ENCODE peak calls at places on chromosome 22, in ten cellular contexts. One of them, this sample, is unnamed.

GRCh38 chr22:31520036-31520435 is 23.7 kb downstream of the SFI1 start:
- DNase-seq in HCT116: no peak
- DNase-seq in psoas muscle: no peak
- DNase-seq in GM23248: no peak
- DNase-seq in PC-9: no peak
- DNase-seq in prostate gland: no peak
- DNase-seq in CD4-positive, alpha-beta T cell: no peak
- DNase-seq in heart right ventricle: no peak
- DNase-seq in BJ: no peak
- DNase-seq in right lobe of liver: no peak
- DNase-seq in this sample: no peak

GRCh38 chr22:37259540-37260029 is 15.5 kb upstream of the RAC2 start:
- DNase-seq in CD4-positive, alpha-beta T cell: no peak
- DNase-seq in heart right ventricle: no peak
- DNase-seq in prostate gland: no peak
- DNase-seq in HCT116: peak; percentile 54
- DNase-seq in right lobe of liver: peak; percentile 21
- DNase-seq in PC-9: peak; percentile 47
- DNase-seq in GM23248: peak; percentile 77
- DNase-seq in psoas muscle: no peak
- DNase-seq in BJ: no peak
- DNase-seq in this sample: no peak

GRCh38 chr22:24926849-24927579 is 19.5 kb downstream of the LHFPL7 start:
- DNase-seq in GM23248: peak; percentile 31
- DNase-seq in heart right ventricle: no peak
- DNase-seq in psoas muscle: no peak
- DNase-seq in right lobe of liver: no peak
- DNase-seq in prostate gland: no peak
- DNase-seq in BJ: no peak
- DNase-seq in PC-9: no peak
- DNase-seq in HCT116: no peak
- DNase-seq in CD4-positive, alpha-beta T cell: no peak
- DNase-seq in this sample: no peak

GRCh38 chr22:49763696-49764095 is 64.0 kb downstream of the BRD1 start:
- DNase-seq in heart right ventricle: no peak
- DNase-seq in right lobe of liver: no peak
- DNase-seq in HCT116: no peak
- DNase-seq in CD4-positive, alpha-beta T cell: no peak
- DNase-seq in prostate gland: no peak
- DNase-seq in BJ: no peak
- DNase-seq in psoas muscle: peak; percentile 11
- DNase-seq in GM23248: no peak
- DNase-seq in PC-9: no peak
- DNase-seq in this sample: no peak

GRCh38 chr22:50275181-50276055 is 5.2 kb upstream of the MAPK11 start:
- DNase-seq in prostate gland: no peak
- DNase-seq in CD4-positive, alpha-beta T cell: no peak
- DNase-seq in HCT116: no peak
- DNase-seq in PC-9: no peak
- DNase-seq in psoas muscle: no peak
- DNase-seq in heart right ventricle: no peak
- DNase-seq in GM23248: no peak
- DNase-seq in right lobe of liver: no peak
- DNase-seq in BJ: no peak
- DNase-seq in this sample: no peak

GRCh38 chr22:25232301-25232700 is 12.9 kb downstream of the CRYBB2 start:
- DNase-seq in GM23248: peak; percentile 43
- DNase-seq in CD4-positive, alpha-beta T cell: no peak
- DNase-seq in right lobe of liver: no peak
- DNase-seq in psoas muscle: no peak
- DNase-seq in heart right ventricle: no peak
- DNase-seq in prostate gland: no peak
- DNase-seq in PC-9: no peak
- DNase-seq in HCT116: no peak
- DNase-seq in BJ: no peak
- DNase-seq in this sample: no peak

GRCh38 chr22:35131423-35132050 is 65.6 kb downstream of the ISX start:
- DNase-seq in GM23248: no peak
- DNase-seq in PC-9: no peak
- DNase-seq in psoas muscle: no peak
- DNase-seq in heart right ventricle: no peak
- DNase-seq in CD4-positive, alpha-beta T cell: no peak
- DNase-seq in right lobe of liver: no peak
- DNase-seq in HCT116: no peak
- DNase-seq in prostate gland: no peak
- DNase-seq in BJ: no peak
- DNase-seq in this sample: no peak

GRCh38 chr22:27719535-27720227 is 81.9 kb downstream of the MN1 start:
- DNase-seq in heart right ventricle: peak; percentile 39
- DNase-seq in BJ: no peak
- DNase-seq in PC-9: no peak
- DNase-seq in CD4-positive, alpha-beta T cell: no peak
- DNase-seq in HCT116: no peak
- DNase-seq in right lobe of liver: no peak
- DNase-seq in psoas muscle: peak; percentile 66
- DNase-seq in prostate gland: peak; percentile 67
- DNase-seq in GM23248: peak; percentile 39
- DNase-seq in this sample: no peak

DNA sequence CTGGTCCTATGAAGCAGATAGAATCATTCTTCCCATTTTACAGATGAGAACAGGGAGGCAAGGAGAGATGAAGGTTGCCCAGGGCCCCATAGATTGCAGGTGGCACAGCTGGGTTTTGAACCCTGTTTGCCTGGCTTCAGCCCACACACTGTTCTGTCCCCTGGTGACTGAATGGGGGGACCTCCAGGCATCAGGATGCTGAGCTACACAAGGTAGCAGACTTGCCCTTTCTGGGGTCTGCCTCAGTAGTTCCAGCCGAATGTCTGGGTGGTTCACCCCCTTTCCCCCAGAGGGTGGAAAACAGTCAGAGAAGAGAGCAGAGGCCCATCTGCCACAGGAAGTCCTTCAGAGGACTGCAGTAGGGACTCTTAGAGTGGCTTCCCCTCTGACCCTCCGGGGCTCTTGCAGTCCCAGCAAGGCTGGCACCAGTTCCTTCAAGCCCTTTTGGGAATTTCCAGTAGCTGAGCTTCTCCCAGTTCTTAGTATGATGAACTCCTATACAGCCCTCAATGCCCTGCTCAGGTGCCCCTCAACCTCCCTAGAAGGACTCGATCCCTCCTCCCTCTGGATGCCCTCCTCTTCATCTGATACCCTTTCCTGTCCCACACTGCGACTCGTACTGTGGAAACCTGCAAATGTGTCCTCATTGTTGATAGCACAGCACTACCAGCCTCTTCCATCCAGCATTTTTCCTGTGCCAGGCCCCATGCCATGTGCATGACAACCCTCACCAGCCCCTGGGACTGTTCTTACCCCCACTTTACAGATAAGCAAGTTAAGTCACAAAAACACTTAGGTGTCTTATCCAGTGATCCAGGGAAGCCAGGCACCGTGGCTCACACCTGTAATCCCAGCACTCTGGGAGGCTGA is 82.8 kb downstream of the IGLL1 start:
- DNase-seq in heart right ventricle: no peak
- DNase-seq in psoas muscle: no peak
- DNase-seq in CD4-positive, alpha-beta T cell: no peak
- DNase-seq in GM23248: no peak
- DNase-seq in PC-9: no peak
- DNase-seq in prostate gland: no peak
- DNase-seq in BJ: no peak
- DNase-seq in HCT116: no peak
- DNase-seq in right lobe of liver: no peak
- DNase-seq in this sample: no peak
- H3K27me3 ChIP-seq in heart right ventricle: peaks cover 3% of the 10 kb centered on the region
- H3K27me3 ChIP-seq in psoas muscle: peaks cover 38% of the 10 kb centered on the region
- H3K27me3 ChIP-seq in CD4-positive, alpha-beta T cell: no peaks in the 10 kb centered on the region
- H3K27me3 ChIP-seq in GM23248: peaks cover 4% of the 10 kb centered on the region
- H3K27me3 ChIP-seq in PC-9: peaks cover 65% of the 10 kb centered on the region
- H3K27me3 ChIP-seq in prostate gland: no peaks in the 10 kb centered on the region
- H3K27me3 ChIP-seq in BJ: no peaks in the 10 kb centered on the region
- H3K27me3 ChIP-seq in HCT116: no peaks in the 10 kb centered on the region
- H3K27me3 ChIP-seq in right lobe of liver: no peaks in the 10 kb centered on the region
- H3K27me3 ChIP-seq in this sample: no peaks in the 10 kb centered on the region

DNA sequence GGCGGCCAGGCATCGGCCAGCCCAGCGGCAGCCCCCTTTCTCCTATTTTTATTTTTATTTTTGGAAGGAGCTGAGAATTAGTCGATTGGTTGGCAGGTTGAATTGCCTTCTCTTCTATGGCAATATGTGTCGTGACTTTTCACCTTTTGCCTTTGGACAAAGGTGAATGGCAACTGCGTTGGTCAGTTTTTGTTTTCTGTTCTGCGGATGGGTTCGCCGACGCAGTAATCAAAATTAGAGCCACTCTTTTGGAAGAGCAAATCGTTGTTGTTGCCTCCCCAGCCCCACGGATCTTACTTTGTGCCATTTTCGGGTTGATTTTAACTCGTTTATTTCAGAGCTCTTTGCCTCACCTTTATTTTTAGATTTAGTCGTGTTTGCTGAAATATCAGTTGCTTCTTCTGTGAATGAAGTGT is 1.5 kb downstream of the CECR2 start:
- DNase-seq in psoas muscle: no peak
- DNase-seq in PC-9: no peak
- DNase-seq in prostate gland: no peak
- DNase-seq in heart right ventricle: no peak
- DNase-seq in CD4-positive, alpha-beta T cell: no peak
- DNase-seq in GM23248: no peak
- DNase-seq in right lobe of liver: no peak
- DNase-seq in BJ: no peak
- DNase-seq in HCT116: no peak
- DNase-seq in this sample: no peak
- H3K27me3 ChIP-seq in psoas muscle: no peaks in the 10 kb centered on the region
- H3K27me3 ChIP-seq in PC-9: peaks cover 41% of the 10 kb centered on the region
- H3K27me3 ChIP-seq in prostate gland: no peaks in the 10 kb centered on the region
- H3K27me3 ChIP-seq in heart right ventricle: peaks cover 31% of the 10 kb centered on the region
- H3K27me3 ChIP-seq in CD4-positive, alpha-beta T cell: peaks cover 65% of the 10 kb centered on the region
- H3K27me3 ChIP-seq in GM23248: peaks cover 50% of the 10 kb centered on the region
- H3K27me3 ChIP-seq in right lobe of liver: no peaks in the 10 kb centered on the region
- H3K27me3 ChIP-seq in BJ: peaks cover 15% of the 10 kb centered on the region
- H3K27me3 ChIP-seq in HCT116: no peaks in the 10 kb centered on the region
- H3K27me3 ChIP-seq in this sample: no peaks in the 10 kb centered on the region

GRCh38 chr22:30226192-30226832 is 20.2 kb downstream of the LIF start:
- DNase-seq in GM23248: no peak
- DNase-seq in CD4-positive, alpha-beta T cell: no peak
- DNase-seq in right lobe of liver: no peak
- DNase-seq in PC-9: no peak
- DNase-seq in psoas muscle: no peak
- DNase-seq in BJ: no peak
- DNase-seq in prostate gland: no peak
- DNase-seq in heart right ventricle: no peak
- DNase-seq in HCT116: no peak
- DNase-seq in this sample: no peak
- H3K27me3 ChIP-seq in GM23248: no peaks in the 10 kb centered on the region
- H3K27me3 ChIP-seq in CD4-positive, alpha-beta T cell: no peaks in the 10 kb centered on the region
- H3K27me3 ChIP-seq in right lobe of liver: no peaks in the 10 kb centered on the region
- H3K27me3 ChIP-seq in PC-9: no peaks in the 10 kb centered on the region
- H3K27me3 ChIP-seq in psoas muscle: peaks cover 47% of the 10 kb centered on the region
- H3K27me3 ChIP-seq in BJ: no peaks in the 10 kb centered on the region
- H3K27me3 ChIP-seq in prostate gland: no peaks in the 10 kb centered on the region
- H3K27me3 ChIP-seq in heart right ventricle: peaks cover 81% of the 10 kb centered on the region
- H3K27me3 ChIP-seq in HCT116: no peaks in the 10 kb centered on the region
- H3K27me3 ChIP-seq in this sample: no peaks in the 10 kb centered on the region

DNA sequence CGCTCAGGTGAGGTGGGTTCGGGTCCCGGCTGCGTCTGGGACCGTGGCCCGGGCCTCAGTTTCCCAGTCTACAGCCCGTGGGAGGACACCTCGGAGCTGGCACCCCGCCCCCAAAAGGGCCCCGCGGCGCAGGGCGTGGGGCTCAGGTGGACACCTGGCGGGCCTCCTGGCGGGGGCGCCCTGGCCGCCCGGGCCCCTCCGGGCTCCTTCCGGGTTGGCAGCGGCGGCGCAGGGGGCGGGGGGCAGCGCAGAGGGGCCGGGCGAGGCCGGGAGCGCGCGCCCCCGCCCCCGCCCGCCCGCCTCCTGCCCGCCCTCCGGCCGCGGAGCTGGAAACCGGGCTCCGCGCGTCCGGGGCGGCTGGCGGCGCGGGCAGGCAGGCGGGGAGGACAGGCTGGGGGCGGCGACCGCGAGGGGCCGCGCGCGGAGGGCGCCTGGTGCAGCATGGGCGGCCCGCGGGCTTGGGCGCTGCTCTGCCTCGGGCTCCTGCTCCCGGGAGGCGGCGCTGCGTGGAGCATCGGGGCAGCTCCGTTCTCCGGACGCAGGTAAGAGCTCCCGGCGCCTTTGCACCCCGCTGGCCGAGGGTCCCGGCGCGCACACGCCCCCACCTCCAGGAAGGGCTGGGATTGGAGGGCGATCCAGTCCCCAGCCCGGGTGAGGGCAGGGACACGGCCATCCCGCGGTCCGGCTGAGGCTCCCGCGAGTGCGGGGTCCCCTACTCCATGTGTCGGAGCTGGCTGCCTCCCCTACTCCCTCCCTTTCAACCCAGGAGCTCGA is at the start of gene EMID1:
- DNase-seq in BJ: no peak
- DNase-seq in prostate gland: no peak
- DNase-seq in HCT116: no peak
- DNase-seq in heart right ventricle: no peak
- DNase-seq in GM23248: peak; percentile 57
- DNase-seq in psoas muscle: peak; percentile 37
- DNase-seq in PC-9: peak; percentile 28
- DNase-seq in CD4-positive, alpha-beta T cell: peak; percentile 11
- DNase-seq in right lobe of liver: peak; percentile 62
- DNase-seq in this sample: no peak
- H3K27me3 ChIP-seq in BJ: peaks cover 21% of the 10 kb centered on the region
- H3K27me3 ChIP-seq in prostate gland: no peaks in the 10 kb centered on the region
- H3K27me3 ChIP-seq in HCT116: no peaks in the 10 kb centered on the region
- H3K27me3 ChIP-seq in heart right ventricle: peaks cover 10% of the 10 kb centered on the region
- H3K27me3 ChIP-seq in GM23248: peaks cover 22% of the 10 kb centered on the region
- H3K27me3 ChIP-seq in psoas muscle: peaks cover 16% of the 10 kb centered on the region
- H3K27me3 ChIP-seq in PC-9: peaks cover 42% of the 10 kb centered on the region
- H3K27me3 ChIP-seq in CD4-positive, alpha-beta T cell: peaks cover 47% of the 10 kb centered on the region
- H3K27me3 ChIP-seq in right lobe of liver: no peaks in the 10 kb centered on the region
- H3K27me3 ChIP-seq in this sample: no peaks in the 10 kb centered on the region

This sample was measured in lung.